ENCODE peak calls at places on chromosomes 2 and 18, in ten cellular contexts. F is fibroblast of lung, L is AG09309, D is astrocyte of the cerebellum, G is mesothelial cell of epicardium, Q is Calu3, S is HepG2, T is nephron progenitor cell, W is neural crest cell, U is dorsolateral prefrontal cortex. E is an unnamed sample.

GRCh38 chr2:45649457-45649854 is 2.0 kb upstream of the PRKCE start:
- DNase-seq in F (peak), L (no peak), D (no peak), G (no peak), Q (no peak), S (no peak), T (no peak), W (no peak), U (no peak), E (no peak)

GRCh38 chr2:17470855-17471641 is 47.2 kb downstream of the RAD51AP2 start:
- DNase-seq in F (peak), L (peak), D (peak), G (no peak), Q (peak), S (peak), T (peak), W (no peak), U (no peak), E (no peak)

GRCh38 chr2:226077031-226077430 is 677.5 kb downstream of the NYAP2 start:
- DNase-seq in F (peak), L (peak), D (no peak), G (no peak), Q (no peak), S (no peak), T (no peak), W (no peak), U (no peak), E (peak)

GRCh38 chr2:42138163-42139016 is 30.8 kb upstream of the EML4 start:
- DNase-seq in F (peak), L (peak), D (peak), G (no peak), Q (peak), S (no peak), T (no peak), W (no peak), U (no peak), E (peak)

GRCh38 chr2:46347649-46348280 is 50.6 kb downstream of the EPAS1 start:
- DNase-seq in F (no peak), L (no peak), D (no peak), G (no peak), Q (no peak), S (no peak), T (no peak), W (no peak), U (no peak), E (no peak)

GRCh38 chr2:102226612-102227351 is 40.0 kb downstream of the IL1RL2 start:
- DNase-seq in F (peak), L (no peak), D (no peak), G (no peak), Q (no peak), S (no peak), T (no peak), W (no peak), U (peak), E (no peak)

GRCh38 chr2:176637497-176638166 is 368.4 kb downstream of the MTX2 start:
- DNase-seq in F (peak), L (no peak), D (no peak), G (peak), Q (peak), S (no peak), T (peak), W (peak), U (no peak), E (no peak)

GRCh38 chr2:119744335-119744939 is 15.3 kb upstream of the PTPN4 start:
- DNase-seq in F (no peak), L (no peak), D (no peak), G (no peak), Q (peak), S (peak), T (no peak), W (no peak), U (no peak), E (no peak)

GRCh38 chr18:14919666-14920065 is 171.7 kb downstream of the ANKRD30B start:
- DNase-seq in F (no peak), L (no peak), D (no peak), G (no peak), Q (no peak), S (peak), T (no peak), W (no peak), U (no peak), E (no peak)

GRCh38 chr2:53911434-53912189 is 51.8 kb upstream of the GPR75 start:
- DNase-seq in F (no peak), L (no peak), D (no peak), G (no peak), Q (no peak), S (no peak), T (no peak), W (no peak), U (no peak), E (no peak)

GRCh38 chr18:73752546-73752945 is 395.1 kb downstream of the FBXO15 start:
- DNase-seq in F (peak), L (peak), D (no peak), G (no peak), Q (peak), S (no peak), T (no peak), W (no peak), U (no peak), E (no peak)

GRCh38 chr2:14148186-14148585 is 484.3 kb upstream of the LRATD1 start:
- DNase-seq in F (peak), L (no peak), D (no peak), G (no peak), Q (no peak), S (no peak), T (no peak), W (no peak), U (no peak), E (no peak)

GRCh38 chr2:127313359-127313758 is 19.4 kb upstream of the ERCC3 start:
- DNase-seq in F (no peak), L (no peak), D (no peak), G (no peak), Q (no peak), S (no peak), T (no peak), W (no peak), U (no peak), E (no peak)

GRCh38 chr2:62747169-62747568 is 41.7 kb downstream of the EHBP1 start:
- DNase-seq in F (no peak), L (no peak), D (no peak), G (no peak), Q (no peak), S (no peak), T (no peak), W (no peak), U (no peak), E (no peak)

GRCh38 chr2:160445673-160446072 is 47.9 kb downstream of the RBMS1 start:
- DNase-seq in F (no peak), L (no peak), D (no peak), G (no peak), Q (no peak), S (no peak), T (no peak), W (no peak), U (no peak), E (no peak)

GRCh38 chr2:55918856-55919255 is 4.7 kb downstream of the EFEMP1 start:
- DNase-seq in F (no peak), L (no peak), D (no peak), G (no peak), Q (no peak), S (no peak), T (no peak), W (no peak), U (no peak), E (no peak)

GRCh38 chr2:208570851-208571763 is 164.5 kb downstream of the PTH2R start:
- DNase-seq in F (no peak), L (no peak), D (no peak), G (no peak), Q (no peak), S (no peak), T (no peak), W (no peak), U (no peak), E (no peak)

GRCh38 chr2:172777431-172777830 is 41.8 kb downstream of the RAPGEF4 start:
- DNase-seq in F (no peak), L (no peak), D (no peak), G (no peak), Q (no peak), S (no peak), T (no peak), W (no peak), U (no peak), E (no peak)

GRCh38 chr18:59861009-59861408 is 38.8 kb upstream of the PMAIP1 start:
- DNase-seq in F (no peak), L (no peak), D (no peak), G (no peak), Q (no peak), S (no peak), T (no peak), W (no peak), U (no peak), E (no peak)

GRCh38 chr2:53452957-53453748 is 314.5 kb upstream of the CHAC2 start:
- DNase-seq in F (no peak), L (no peak), D (no peak), G (no peak), Q (no peak), S (no peak), T (peak), W (no peak), U (no peak), E (no peak)

GRCh38 chr18:5410582-5410981 is 115.1 kb upstream of the ZBTB14 start:
- DNase-seq in F (no peak), L (no peak), D (no peak), G (no peak), Q (no peak), S (no peak), T (no peak), W (no peak), U (no peak), E (no peak)

GRCh38 chr18:50917021-50917420 is 38.1 kb downstream of the ME2 start:
- DNase-seq in F (peak), L (no peak), D (no peak), G (no peak), Q (no peak), S (no peak), T (no peak), W (no peak), U (no peak), E (no peak)

GRCh38 chr2:127604986-127605385 is 41.0 kb upstream of the GPR17 start:
- DNase-seq in F (no peak), L (no peak), D (no peak), G (no peak), Q (no peak), S (no peak), T (no peak), W (no peak), U (no peak), E (no peak)

GRCh38 chr18:46373787-46374186 is 269.6 kb downstream of the HAUS1 start:
- DNase-seq in F (no peak), L (no peak), D (no peak), G (no peak), Q (no peak), S (no peak), T (no peak), W (no peak), U (no peak), E (no peak)
- TF ChIP-seq CTCF in F (no peak), L (no peak), D (no peak), G (no peak), Q (no peak), S (no peak), T (no peak), W (no peak), U (no peak), E (no peak)

DNA sequence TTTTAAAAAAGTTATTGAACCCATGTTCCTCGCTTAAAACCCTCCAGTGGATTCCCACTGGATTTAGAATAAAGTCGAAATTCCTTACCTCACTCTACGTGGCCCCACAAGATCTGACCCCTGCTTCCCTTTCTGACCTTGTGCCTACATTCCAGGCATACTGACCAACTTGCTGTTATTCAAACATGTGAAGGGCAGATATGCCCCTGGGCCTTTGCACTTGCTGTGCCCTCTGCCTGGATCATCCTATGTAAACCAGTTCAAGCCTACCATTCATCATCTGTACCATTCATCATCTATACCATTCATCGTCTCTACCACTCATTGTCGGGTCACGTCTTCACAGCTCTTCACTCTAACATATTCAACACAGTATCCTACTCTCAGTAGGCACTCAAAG is 41.3 kb upstream of the LPIN2 start:
- DNase-seq in F (no peak), L (no peak), D (no peak), G (no peak), Q (no peak), S (no peak), T (no peak), W (no peak), U (no peak), E (no peak)
- TF ChIP-seq CTCF in F (no peak), L (no peak), D (no peak), G (no peak), Q (no peak), S (no peak), T (no peak), W (no peak), U (no peak), E (no peak)

GRCh38 chr2:134365356-134365755 is 111.5 kb downstream of the MGAT5 start:
- DNase-seq in F (no peak), L (no peak), D (no peak), G (no peak), Q (peak), S (no peak), T (no peak), W (no peak), U (no peak), E (no peak)
- TF ChIP-seq CTCF in F (peak), L (peak), D (no peak), G (no peak), Q (no peak), S (peak), T (no peak), W (peak), U (no peak), E (peak)

GRCh38 chr18:3447895-3448844 is 1.8 kb upstream of the TGIF1 start:
- DNase-seq in F (peak), L (peak), D (peak), G (peak), Q (peak), S (peak), T (peak), W (peak), U (peak), E (peak)
- TF ChIP-seq CTCF in F (peak), L (peak), D (peak), G (no peak), Q (no peak), S (peak), T (no peak), W (peak), U (peak), E (no peak)

GRCh38 chr2:168753765-168754334 is 48.6 kb upstream of the NOSTRIN start:
- DNase-seq in F (no peak), L (no peak), D (no peak), G (no peak), Q (no peak), S (no peak), T (no peak), W (no peak), U (no peak), E (no peak)

GRCh38 chr2:168757223-168757622 is 45.2 kb upstream of the NOSTRIN start:
- DNase-seq in F (no peak), L (no peak), D (no peak), G (no peak), Q (no peak), S (no peak), T (no peak), W (no peak), U (no peak), E (no peak)

GRCh38 chr2:168758970-168759820 is 43.2 kb upstream of the NOSTRIN start:
- DNase-seq in F (peak), L (peak), D (peak), G (no peak), Q (peak), S (peak), T (peak), W (no peak), U (no peak), E (peak)
- TF ChIP-seq CTCF in F (peak), L (peak), D (peak), G (peak), Q (peak), S (peak), T (peak), W (peak), U (peak), E (peak)

DNA sequence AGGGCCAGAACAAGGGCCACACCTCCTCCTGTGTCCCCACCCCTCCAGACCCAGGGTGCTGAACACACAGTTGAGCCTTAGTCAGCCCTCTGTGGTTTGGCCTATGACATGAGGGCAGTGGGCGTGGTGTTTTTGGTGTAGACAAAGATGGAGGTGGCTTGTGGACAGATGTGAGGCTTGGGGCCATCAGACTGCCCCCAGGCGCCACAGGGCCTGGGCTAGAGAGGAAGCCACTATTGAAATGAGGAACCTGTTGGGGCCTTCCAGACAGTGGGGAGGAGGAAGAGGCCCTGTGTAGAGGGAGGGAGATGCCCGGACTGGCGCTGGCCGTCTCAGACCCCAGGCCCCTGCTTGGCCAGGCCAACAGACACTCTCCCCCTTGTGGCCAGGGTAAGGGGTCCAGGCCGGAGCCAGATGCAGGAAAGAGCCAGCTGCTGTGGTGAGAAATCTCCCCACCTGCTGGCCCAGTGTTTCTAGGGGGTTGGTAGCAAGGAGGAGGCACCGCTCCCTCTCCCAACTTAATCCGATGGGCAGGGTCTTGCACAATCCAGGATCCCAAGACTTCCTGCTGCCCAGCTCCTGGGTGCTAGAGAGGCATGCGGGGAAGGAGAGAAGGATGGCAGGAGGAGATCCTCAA is 53.8 kb downstream of the SMAD7 start:
- DNase-seq in F (peak), L (no peak), D (no peak), G (no peak), Q (peak), S (peak), T (no peak), W (no peak), U (no peak), E (peak)
- TF ChIP-seq CTCF in F (no peak), L (no peak), D (peak), G (no peak), Q (peak), S (peak), T (peak), W (no peak), U (no peak), E (peak)

GRCh38 chr2:105595536-105595935 is 149.2 kb upstream of the NCK2 start:
- DNase-seq in F (no peak), L (peak), D (no peak), G (no peak), Q (peak), S (no peak), T (no peak), W (no peak), U (no peak), E (no peak)
- TF ChIP-seq CTCF in F (no peak), L (no peak), D (no peak), G (no peak), Q (peak), S (no peak), T (no peak), W (no peak), U (no peak), E (no peak)

GRCh38 chr2:192741889-192742288 is 547.2 kb upstream of the TMEFF2 start:
- DNase-seq in F (no peak), L (no peak), D (no peak), G (no peak), Q (no peak), S (peak), T (no peak), W (no peak), U (no peak), E (no peak)
- TF ChIP-seq CTCF in F (no peak), L (no peak), D (peak), G (no peak), Q (no peak), S (peak), T (peak), W (peak), U (no peak), E (no peak)

GRCh38 chr18:34789768-34790344 is 79.8 kb downstream of the DTNA start:
- DNase-seq in F (no peak), L (no peak), D (no peak), G (no peak), Q (no peak), S (no peak), T (no peak), W (no peak), U (no peak), E (no peak)
- TF ChIP-seq CTCF in F (no peak), L (no peak), D (no peak), G (no peak), Q (no peak), S (no peak), T (no peak), W (no peak), U (no peak), E (no peak)

GRCh38 chr2:9473308-9473984 is 905 bp upstream of the IAH1 start:
- DNase-seq in F (no peak), L (no peak), D (no peak), G (no peak), Q (peak), S (peak), T (peak), W (no peak), U (no peak), E (no peak)
- TF ChIP-seq CTCF in F (no peak), L (no peak), D (peak), G (no peak), Q (peak), S (no peak), T (no peak), W (peak), U (no peak), E (no peak)